ENCODE peak calls at places on chromosomes 5 and 9, in four cellular contexts. S is Peyer's patch, U is A549, X is IMR-90. B is an unnamed sample.

GRCh38 chr9:75184471-75184870 is 96.2 kb downstream of the OSTF1 start:
- DNase-seq in S (no peak), U (no peak), X (no peak), B (no peak)

GRCh38 chr5:120465281-120465961 is 1.3 kb downstream of the PRR16 start:
- DNase-seq in X (peak), U (no peak), S (peak), B (peak)

GRCh38 chr9:37309136-37309535 is 113.4 kb upstream of the GRHPR start:
- DNase-seq in S (no peak), U (no peak), X (peak), B (no peak)

GRCh38 chr9:33106827-33107621 is 30.6 kb upstream of the SMU1 start:
- DNase-seq in S (no peak), U (no peak), X (peak), B (peak)

GRCh38 chr5:174581483-174581882 is 142.9 kb upstream of the MSX2 start:
- DNase-seq in S (no peak), U (peak), X (no peak), B (no peak)

GRCh38 chr9:495739-496138 is 281.1 kb downstream of the DOCK8 start:
- DNase-seq in X (no peak), S (no peak), U (no peak), B (no peak)

GRCh38 chr5:100855940-100856339 is 47.1 kb downstream of the ST8SIA4 start:
- DNase-seq in U (no peak), X (no peak), S (no peak), B (no peak)

GRCh38 chr9:19303216-19303615 is 72.7 kb downstream of the DENND4C start:
- DNase-seq in X (no peak), U (no peak), S (no peak), B (no peak)

GRCh38 chr9:130352081-130352480 is 86.5 kb downstream of the HMCN2 start:
- DNase-seq in U (no peak), S (no peak), X (no peak), B (no peak)

GRCh38 chr5:55051357-55051756 is 27.3 kb downstream of the GZMK start:
- DNase-seq in X (no peak), S (no peak), U (no peak), B (no peak)

GRCh38 chr9:96033896-96034295 is 158.4 kb downstream of the ERCC6L2 start:
- DNase-seq in U (no peak), X (no peak), S (no peak), B (no peak)

GRCh38 chr9:38046669-38047300 is 22.2 kb downstream of the SHB start:
- DNase-seq in U (no peak), X (peak), S (no peak), B (peak)

GRCh38 chr5:148805323-148806290 is 20.8 kb upstream of the ADRB2 start:
- DNase-seq in S (no peak), X (peak), U (no peak), B (no peak)

GRCh38 chr5:109690456-109691247 is 925 bp downstream of the MAN2A1 start:
- DNase-seq in X (peak), U (peak), S (peak), B (peak)

GRCh38 chr9:121782514-121783110 is 131.2 kb downstream of the DAB2IP start:
- DNase-seq in U (no peak), X (no peak), S (peak), B (no peak)

GRCh38 chr5:60352992-60353391 is 347.0 kb downstream of the DEPDC1B start:
- DNase-seq in X (no peak), S (no peak), U (no peak), B (no peak)

GRCh38 chr9:2026598-2026997 is 11.5 kb downstream of the SMARCA2 start:
- DNase-seq in S (no peak), U (no peak), X (no peak), B (no peak)

GRCh38 chr5:138449501-138450239 is 10.8 kb downstream of the REEP2 start:
- DNase-seq in X (peak), U (peak), S (peak), B (peak)

GRCh38 chr9:129140397-129141065 is 29.3 kb downstream of the PTPA start:
- DNase-seq in X (peak), U (no peak), S (peak), B (peak)

GRCh38 chr5:174259691-174260420 is 214.3 kb downstream of the NSG2 start:
- DNase-seq in S (no peak), U (no peak), X (no peak), B (no peak)

GRCh38 chr9:3012245-3012644 is 168.3 kb upstream of the PUM3 start:
- DNase-seq in U (no peak), S (no peak), X (no peak), B (no peak)

DNA sequence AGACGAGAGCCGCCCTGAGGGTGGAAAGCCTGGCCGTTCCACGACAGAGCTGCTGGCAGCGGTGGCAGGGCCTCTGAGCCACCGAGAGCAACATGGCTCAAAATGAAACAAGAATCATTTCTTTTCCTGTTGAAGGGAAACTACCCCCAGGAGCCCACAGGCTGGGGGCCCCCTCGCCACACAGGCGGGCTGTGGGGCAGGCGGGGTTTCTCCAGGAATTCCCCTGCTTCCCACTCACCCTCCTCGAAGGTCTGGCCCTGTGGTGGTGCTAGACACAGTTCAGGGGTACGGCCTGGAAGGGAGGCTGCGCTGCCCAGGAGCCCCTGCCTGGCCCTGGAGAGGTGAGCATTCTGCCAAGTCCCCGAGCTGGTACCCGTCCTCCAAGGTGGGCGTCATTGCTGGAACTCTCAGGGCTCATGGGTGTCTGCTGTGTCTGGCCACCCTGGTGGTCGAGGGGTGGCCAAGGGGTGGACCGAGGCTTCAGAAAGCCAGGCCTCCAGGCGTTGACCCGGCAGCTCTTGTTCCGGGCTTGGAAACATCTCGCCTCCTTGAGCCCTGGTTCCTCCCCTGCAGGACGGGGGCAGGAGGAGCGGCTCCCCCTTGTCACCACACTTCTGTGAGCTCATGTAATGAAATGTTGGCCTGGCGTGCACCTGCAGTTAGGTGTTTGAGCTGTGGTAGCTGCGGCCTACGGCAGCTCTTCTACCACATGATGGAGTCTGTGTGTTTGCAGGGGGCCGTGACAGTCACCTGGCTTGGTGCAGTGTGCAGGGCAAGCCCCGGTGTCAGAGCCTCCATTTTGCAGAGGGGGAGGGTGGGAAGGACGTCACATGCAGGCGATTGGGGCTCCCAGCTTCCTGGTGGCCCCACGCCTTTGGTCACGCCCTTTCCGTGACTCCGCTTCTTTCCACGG is 65.3 kb downstream of the RXRA start:
- DNase-seq in S (no peak), U (no peak), X (no peak), B (peak)
- TF ChIP-seq POLR2A in S (no peak), U (no peak), X (no peak), B (no peak)

GRCh38 chr5:1200495-1201326 is 684 bp upstream of the SLC6A19 start:
- DNase-seq in X (no peak), U (no peak), S (peak), B (peak)

GRCh38 chr5:1202026-1202797 is 817 bp downstream of the SLC6A19 start:
- DNase-seq in U (no peak), X (no peak), S (peak), B (peak)

GRCh38 chr5:1199649-1200494 is 1.5 kb upstream of the SLC6A19 start:
- DNase-seq in U (no peak), S (peak), X (no peak), B (no peak)

GRCh38 chr5:1202798-1203185 is 1.4 kb downstream of the SLC6A19 start:
- DNase-seq in X (no peak), U (no peak), S (peak), B (no peak)

DNA sequence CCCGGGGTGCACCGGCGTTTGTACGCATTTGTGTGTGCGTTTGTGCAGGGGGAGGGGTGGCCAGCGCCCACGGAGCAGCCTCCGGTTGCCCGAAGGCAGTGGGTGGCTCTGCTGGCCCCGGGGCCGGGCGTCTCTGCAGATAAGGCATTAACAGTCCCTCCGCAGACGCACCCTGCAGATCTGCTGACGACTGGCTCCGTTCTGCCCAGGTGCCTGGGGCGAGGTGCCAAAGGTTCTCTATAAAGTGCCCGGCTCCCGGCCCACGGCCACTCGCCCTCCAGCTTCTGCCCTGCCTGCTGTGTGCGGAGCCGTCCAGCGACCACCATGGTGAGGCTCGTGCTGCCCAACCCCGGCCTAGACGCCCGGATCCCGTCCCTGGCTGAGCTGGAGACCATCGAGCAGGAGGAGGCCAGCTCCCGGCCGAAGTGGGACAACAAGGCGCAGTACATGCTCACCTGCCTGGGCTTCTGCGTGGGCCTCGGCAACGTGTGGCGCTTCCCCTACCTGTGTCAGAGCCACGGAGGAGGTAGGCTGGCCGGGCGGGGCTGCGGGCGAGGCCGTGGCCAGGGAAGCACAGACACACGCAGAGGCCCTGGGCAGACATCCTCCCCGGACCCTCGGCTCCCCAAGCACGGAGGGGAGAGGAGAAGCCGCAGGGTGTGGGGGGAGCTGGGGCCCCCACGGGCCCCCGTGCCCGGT is at the start of gene SLC6A19:
- DNase-seq in X (no peak), U (no peak), S (peak), B (peak)
- TF ChIP-seq POLR2A in X (no peak), U (no peak), S (peak), B (no peak)

GRCh38 chr9:72539824-72540347 is 18.5 kb downstream of the TMC1 start:
- DNase-seq in X (no peak), S (no peak), U (no peak), B (no peak)
- TF ChIP-seq POLR2A in X (no peak), S (no peak), U (no peak), B (no peak)

GRCh38 chr9:76245518-76245917 is 148.7 kb downstream of the RFK start:
- DNase-seq in S (no peak), U (no peak), X (no peak), B (no peak)

DNA sequence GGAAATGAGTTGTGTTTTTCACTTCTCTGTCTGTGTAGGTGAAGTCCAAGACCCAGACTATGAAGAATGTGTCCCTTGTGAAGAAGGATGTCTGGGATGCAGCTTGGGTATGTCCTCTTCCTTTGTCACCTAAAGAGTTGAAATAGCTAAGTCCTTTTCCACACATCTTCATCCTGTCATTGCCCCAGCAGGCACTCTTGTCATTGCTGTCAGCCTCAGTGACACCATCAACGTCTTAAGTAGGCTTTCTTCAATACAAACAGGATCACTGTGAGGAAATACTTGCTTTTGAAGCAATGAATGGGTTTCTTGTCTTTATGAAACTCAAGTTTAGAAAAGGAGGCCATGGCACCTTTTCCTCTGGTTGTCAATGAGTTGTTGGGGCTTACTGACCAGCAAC is 153.6 kb downstream of the RFK start:
- DNase-seq in U (no peak), S (no peak), X (no peak), B (no peak)
- TF ChIP-seq POLR2A in U (no peak), S (no peak), X (no peak), B (no peak)

GRCh38 chr5:179348833-179349232 is 3.6 kb upstream of the ADAMTS2 start:
- DNase-seq in X (no peak), S (no peak), U (no peak), B (no peak)

GRCh38 chr5:179346401-179346800 is 1.1 kb upstream of the ADAMTS2 start:
- DNase-seq in S (no peak), X (no peak), U (no peak), B (no peak)

GRCh38 chr5:179347581-179347980 is 2.3 kb upstream of the ADAMTS2 start:
- DNase-seq in X (no peak), S (no peak), U (no peak), B (no peak)

GRCh38 chr5:179346875-179347274 is 1.6 kb upstream of the ADAMTS2 start:
- DNase-seq in X (no peak), S (no peak), U (no peak), B (no peak)

GRCh38 chr5:179348011-179348530 is 2.8 kb upstream of the ADAMTS2 start:
- DNase-seq in X (no peak), S (no peak), U (no peak), B (no peak)
- TF ChIP-seq POLR2A in X (no peak), S (no peak), U (no peak), B (no peak)

GRCh38 chr9:137023157-137023556 is 4.9 kb downstream of the ABCA2 start:
- DNase-seq in S (no peak), U (no peak), X (no peak), B (no peak)

GRCh38 chr9:137022620-137023008 is 5.4 kb downstream of the ABCA2 start:
- DNase-seq in S (no peak), X (no peak), U (no peak), B (no peak)

GRCh38 chr9:137020771-137021573 is 7.1 kb downstream of the ABCA2 start:
- DNase-seq in U (no peak), S (no peak), X (no peak), B (peak)

GRCh38 chr9:137021574-137021978 is 6.5 kb downstream of the ABCA2 start:
- DNase-seq in U (no peak), X (no peak), S (no peak), B (no peak)

DNA sequence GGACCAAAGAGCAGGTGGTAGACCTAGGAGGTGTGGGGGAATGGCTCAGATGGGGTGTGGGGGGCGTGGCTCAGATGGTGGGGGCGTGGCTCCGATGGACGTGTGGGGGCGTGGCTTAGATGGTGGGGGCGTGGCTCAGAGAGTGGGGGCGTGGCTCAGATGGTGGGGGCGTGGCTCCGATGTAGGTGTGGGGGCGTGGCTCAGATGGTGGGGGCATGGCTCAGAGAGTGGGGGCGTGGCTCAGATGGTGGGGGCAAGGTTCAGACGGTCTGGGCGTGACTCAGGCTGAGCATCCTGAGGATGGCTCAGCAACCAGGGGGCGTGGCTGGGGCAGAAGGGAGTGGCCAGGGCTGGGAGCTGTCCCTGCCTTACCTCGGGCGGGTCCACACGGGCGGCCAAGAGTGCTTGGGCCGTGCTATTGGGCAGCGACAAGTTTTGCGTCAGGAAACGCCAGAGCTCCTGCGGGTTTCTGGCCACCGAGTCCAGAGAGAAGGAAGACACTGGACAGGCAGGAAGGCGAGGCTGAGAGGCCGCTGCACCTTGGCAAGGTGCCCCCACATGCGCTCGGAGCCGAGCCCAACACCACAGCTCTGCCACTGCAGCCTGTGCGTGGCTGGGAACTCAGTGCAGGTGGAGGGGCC is 5.9 kb downstream of the ABCA2 start:
- DNase-seq in U (peak), X (peak), S (peak), B (peak)
- TF ChIP-seq POLR2A in U (no peak), X (no peak), S (peak), B (no peak)

GRCh38 chr9:137751616-137752015 is 126.0 kb upstream of the CACNA1B start:
- DNase-seq in S (no peak), X (no peak), U (no peak), B (no peak)
- TF ChIP-seq POLR2A in S (no peak), X (no peak), U (no peak), B (no peak)

GRCh38 chr5:96322217-96322616 is 110.8 kb downstream of the PCSK1 start:
- DNase-seq in S (no peak), U (no peak), X (no peak), B (no peak)
- TF ChIP-seq POLR2A in S (no peak), U (no peak), X (no peak), B (no peak)

DNA sequence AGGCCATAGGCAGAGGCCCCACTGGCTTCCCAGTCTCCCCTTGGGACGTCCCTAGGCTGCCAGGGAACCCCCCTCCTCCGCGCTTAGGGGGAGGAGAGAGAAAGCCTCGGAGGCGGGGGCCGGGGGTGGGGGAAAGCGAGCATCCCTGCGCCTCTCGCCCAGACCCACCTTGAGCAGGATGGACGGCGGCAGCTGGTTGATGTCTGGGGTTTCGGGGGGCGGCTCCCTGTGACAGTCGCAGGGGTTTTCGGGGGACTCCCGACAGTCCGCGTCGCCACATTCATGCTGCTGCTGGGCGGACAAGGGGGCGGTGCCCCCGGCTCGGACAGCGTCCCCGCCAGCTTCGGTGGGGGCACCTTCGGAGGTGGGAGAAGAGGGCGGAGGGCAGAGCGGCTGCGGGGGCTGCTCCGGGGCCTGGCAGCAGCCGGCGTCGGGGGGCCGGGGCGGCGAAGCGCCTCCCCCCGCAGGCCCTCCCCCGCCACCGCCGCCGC is 1.3 kb downstream of the FBXL17 start:
- DNase-seq in U (peak), X (peak), S (peak), B (peak)
- TF ChIP-seq POLR2A in U (peak), X (no peak), S (no peak), B (no peak)

B was measured in upper lobe of left lung.